ENCODE peak calls at places on chromosomes 16 and 17, in seven cellular contexts. R is HepG2, A is HCT116, Z is GM12878, Y is K562, G is H1, E is SK-N-SH. H is an unnamed sample.

GRCh38 chr17:57519199-57519598 is 225.9 kb downstream of the CCDC182 start:
- DNase-seq in G (peak), A (no peak), E (no peak), Y (no peak), Z (no peak), R (no peak), H (no peak)

GRCh38 chr17:57453841-57454240 is 197.5 kb downstream of the MSI2 start:
- DNase-seq in R (no peak), G (no peak), Z (no peak), E (no peak), Y (no peak), A (no peak), H (no peak)

GRCh38 chr16:48511716-48512115 is 98.3 kb downstream of the N4BP1 start:
- DNase-seq in Z (no peak), R (no peak), E (no peak), A (no peak), G (no peak), Y (no peak), H (no peak)

GRCh38 chr16:75789237-75789636 is 62.9 kb upstream of the CPHXL start:
- DNase-seq in A (peak), Z (no peak), R (peak), Y (peak), E (peak), G (no peak), H (peak)

GRCh38 chr17:7583253-7584109 is at the start of gene MPDU1:
- DNase-seq in E (peak), R (peak), Z (peak), Y (peak), A (peak), G (no peak), H (peak)

GRCh38 chr16:2149630-2150417 is 1.4 kb downstream of the RAB26 start:
- DNase-seq in Y (peak), G (no peak), A (no peak), Z (no peak), R (peak), E (no peak), H (no peak)

GRCh38 chr17:27533874-27534815 is 77.9 kb downstream of the KSR1 start:
- DNase-seq in Z (no peak), G (no peak), Y (no peak), A (no peak), E (no peak), R (no peak), H (no peak)

GRCh38 chr17:48908853-48909394 is 717 bp downstream of the UBE2Z start:
- DNase-seq in G (peak), Z (peak), E (peak), R (peak), A (peak), Y (peak), H (peak)

GRCh38 chr17:35313875-35314409 is 59.5 kb downstream of the SLFN11 start:
- DNase-seq in A (no peak), Y (no peak), Z (no peak), E (peak), R (no peak), G (no peak), H (no peak)

GRCh38 chr16:57601801-57602478 is 26.5 kb upstream of the ADGRG1 start:
- DNase-seq in Z (peak), A (no peak), R (no peak), G (no peak), E (no peak), Y (peak), H (no peak)

GRCh38 chr16:23058576-23058975 is 90.7 kb downstream of the USP31 start:
- DNase-seq in Y (no peak), Z (no peak), R (no peak), G (no peak), E (no peak), A (no peak), H (no peak)

GRCh38 chr17:42373896-42374295 is 14.3 kb downstream of the STAT3 start:
- DNase-seq in Y (no peak), G (no peak), R (no peak), A (no peak), Z (no peak), E (no peak), H (no peak)

GRCh38 chr17:45759761-45760160 is 24.4 kb upstream of the CRHR1 start:
- DNase-seq in A (peak), G (no peak), Y (peak), R (no peak), Z (no peak), E (peak), H (no peak)

GRCh38 chr17:71423871-71424546 is 696.8 kb upstream of the SOX9 start:
- DNase-seq in A (peak), Y (no peak), Z (no peak), E (no peak), G (no peak), R (no peak), H (peak)

DNA sequence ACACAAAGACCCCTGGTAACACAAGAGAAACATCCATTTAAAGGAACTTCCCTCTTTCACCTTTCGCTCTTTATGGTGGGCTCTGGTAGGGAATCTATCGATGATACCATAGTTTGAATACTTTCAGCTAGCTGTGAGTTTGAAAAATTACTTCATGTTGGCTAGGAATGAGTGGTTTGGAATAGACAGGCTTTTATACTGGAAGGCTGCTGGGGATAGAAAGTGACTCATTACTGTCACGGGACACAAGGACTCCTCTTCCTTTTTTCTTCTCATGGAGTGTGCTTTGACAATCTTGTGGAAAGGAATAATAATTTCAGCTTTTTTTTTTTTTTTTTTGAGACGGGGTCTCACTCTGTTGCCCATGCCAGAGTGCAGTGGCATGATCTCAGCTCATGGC is 76.9 kb downstream of the CYB561 start:
- DNase-seq in R (no peak), Z (no peak), E (no peak), A (no peak), Y (no peak), G (no peak), H (no peak)
- TF ChIP-seq JUND in R (no peak), Z (no peak), E (peak), A (no peak), Y (peak), G (no peak), H (no peak)

GRCh38 chr16:11414815-11415775 is 69.8 kb downstream of the RMI2 start:
- DNase-seq in A (no peak), R (no peak), E (no peak), Y (no peak), G (no peak), Z (no peak), H (no peak)
- TF ChIP-seq JUND in A (no peak), R (no peak), E (no peak), Y (no peak), G (no peak), Z (no peak), H (no peak)

DNA sequence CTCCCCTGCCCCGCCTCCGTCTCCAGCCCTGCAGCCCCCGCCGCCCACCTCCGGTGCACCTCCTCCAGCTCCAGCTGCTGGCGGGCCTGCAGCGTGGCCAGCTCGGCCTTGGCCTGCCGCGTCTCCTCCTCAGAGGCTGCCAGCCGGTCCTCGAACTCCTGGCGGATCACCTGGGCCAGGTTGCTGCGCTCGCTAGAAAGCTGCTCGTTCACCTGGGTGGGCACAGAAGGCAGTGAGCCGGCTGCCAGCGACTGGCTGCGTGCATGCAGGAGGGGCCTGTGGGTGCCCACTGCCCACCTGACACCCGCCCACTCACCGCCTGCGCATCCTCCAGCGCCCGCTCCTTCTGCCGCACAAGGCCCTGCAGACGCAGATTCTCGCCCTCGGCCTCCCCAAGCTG is 24.6 kb upstream of the AATK start:
- DNase-seq in R (no peak), A (no peak), Y (no peak), Z (no peak), G (no peak), E (no peak), H (no peak)
- TF ChIP-seq JUND in R (no peak), A (no peak), Y (no peak), Z (no peak), G (no peak), E (no peak), H (no peak)

GRCh38 chr17:72683506-72684404 is 408.7 kb downstream of the SLC39A11 start:
- DNase-seq in R (peak), E (no peak), Y (no peak), A (peak), G (no peak), Z (no peak), H (peak)
- TF ChIP-seq JUND in R (peak), E (peak), Y (no peak), A (peak), G (no peak), Z (no peak), H (peak)

GRCh38 chr16:74025-74424 is 1.6 kb upstream of the RHBDF1 start:
- DNase-seq in Y (no peak), R (no peak), G (no peak), E (no peak), A (no peak), Z (no peak), H (no peak)

GRCh38 chr16:74437-75318 is 2.2 kb upstream of the RHBDF1 start:
- DNase-seq in A (no peak), Z (no peak), E (no peak), R (no peak), G (no peak), Y (no peak), H (no peak)

GRCh38 chr16:76535-77272 is 1.3 kb upstream of the MPG start:
- DNase-seq in Z (no peak), R (peak), G (no peak), A (no peak), Y (peak), E (no peak), H (no peak)

GRCh38 chr16:77273-77806 is 685 bp upstream of the MPG start:
- DNase-seq in G (no peak), R (peak), E (peak), Z (no peak), Y (peak), A (no peak), H (peak)

GRCh38 chr16:75580-76501 is 2.2 kb upstream of the MPG start:
- DNase-seq in G (no peak), R (peak), E (peak), Y (peak), A (no peak), Z (no peak), H (no peak)
- TF ChIP-seq JUND in G (no peak), R (no peak), E (no peak), Y (no peak), A (no peak), Z (no peak), H (no peak)

GRCh38 chr17:69871318-69871717 is 203.7 kb upstream of the KCNJ16 start:
- DNase-seq in R (no peak), Y (no peak), Z (no peak), E (no peak), G (no peak), A (no peak), H (no peak)

GRCh38 chr17:69872675-69873262 is 202.3 kb upstream of the KCNJ16 start:
- DNase-seq in Z (no peak), E (no peak), A (no peak), R (no peak), Y (no peak), G (no peak), H (no peak)

GRCh38 chr17:69869667-69870066 is 205.4 kb upstream of the KCNJ16 start:
- DNase-seq in A (no peak), Y (no peak), E (no peak), G (no peak), Z (no peak), R (no peak), H (no peak)

GRCh38 chr17:69870751-69871199 is 204.2 kb upstream of the KCNJ16 start:
- DNase-seq in A (no peak), R (no peak), Z (no peak), E (no peak), G (peak), Y (no peak), H (no peak)

DNA sequence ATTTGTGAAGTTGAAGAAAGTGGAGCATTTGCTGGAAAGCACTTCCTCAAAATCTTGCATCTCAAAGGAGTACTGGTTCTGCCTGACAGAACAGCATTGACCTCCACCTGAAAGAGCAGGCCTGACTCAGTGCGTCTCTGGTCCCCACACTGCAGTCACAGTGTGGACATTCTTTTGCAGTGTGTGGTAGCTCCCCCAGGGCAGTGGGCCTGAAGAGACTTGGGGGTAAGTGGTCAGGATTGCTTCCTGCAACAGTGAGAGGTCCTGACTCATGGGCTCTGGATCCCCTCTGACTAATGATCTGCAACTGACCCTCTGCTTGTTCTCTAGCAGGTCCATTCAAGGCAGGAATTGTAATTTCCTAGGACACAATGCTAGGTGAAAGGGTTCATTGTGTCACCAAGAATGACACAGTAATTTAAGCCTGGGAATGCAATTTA is 204.9 kb upstream of the KCNJ16 start:
- DNase-seq in R (no peak), A (no peak), E (no peak), G (peak), Z (no peak), Y (no peak), H (no peak)
- TF ChIP-seq JUND in R (no peak), A (no peak), E (peak), G (no peak), Z (no peak), Y (no peak), H (no peak)

GRCh38 chr17:30717290-30718098 is 107.0 kb downstream of the CRLF3 start:
- DNase-seq in Z (no peak), A (no peak), R (no peak), G (no peak), Y (no peak), E (no peak), H (no peak)

GRCh38 chr17:30716461-30717289 is 107.8 kb downstream of the CRLF3 start:
- DNase-seq in Z (no peak), Y (no peak), G (no peak), A (no peak), E (peak), R (no peak), H (no peak)

DNA sequence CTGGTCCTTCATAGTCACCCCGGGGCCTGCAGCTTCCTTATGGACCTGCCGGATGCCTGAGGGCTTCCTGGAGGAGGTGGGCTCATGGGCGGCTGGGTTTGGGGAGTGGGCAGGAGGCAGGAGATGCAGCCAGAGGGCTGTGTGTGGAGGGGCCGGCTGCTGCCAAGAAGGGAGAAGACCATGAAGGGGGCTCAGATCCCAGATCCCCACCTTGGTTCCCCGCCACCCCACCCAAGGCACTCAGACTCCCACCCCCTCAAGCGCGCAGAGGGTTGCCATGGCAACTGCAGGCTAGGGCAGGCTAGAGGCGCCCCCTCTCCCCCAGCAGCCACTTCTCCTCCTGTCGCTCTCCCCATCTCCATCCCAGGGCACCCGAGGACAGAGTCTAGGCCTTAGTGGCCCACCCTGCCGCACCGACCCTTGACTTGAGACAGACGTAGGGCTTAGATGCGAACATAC is 104.5 kb downstream of the CRLF3 start:
- DNase-seq in E (no peak), Y (no peak), R (no peak), Z (no peak), A (no peak), G (no peak), H (no peak)
- TF ChIP-seq JUND in E (no peak), Y (no peak), R (no peak), Z (no peak), A (no peak), G (no peak), H (no peak)

GRCh38 chr17:15092762-15093161 is 172.4 kb downstream of the PMP22 start:
- DNase-seq in G (no peak), R (no peak), E (no peak), Y (no peak), A (no peak), Z (no peak), H (no peak)
- TF ChIP-seq JUND in G (no peak), R (no peak), E (no peak), Y (no peak), A (no peak), Z (no peak), H (no peak)

H was measured in T47D.